ENCODE peak calls at places on chromosomes 6 and 20, in ten cellular contexts. N is fibroblast of the conjunctiva; L is anterior cingulate cortex; T is GM19239; G is GOT3; B is amniotic stem cell; X is stimulated activated naive B cell treated with anti-CD40 and anti-IgM and Interleukin-4, amounts not matched to agents 10 μg/mL and 1 μg/mL and 100 μg/mL, for 72 hours; I is posterior cingulate gyrus; O is NCI-H1092; V is activated T-cell treated with anti-CD3 and anti-CD28 coated beads, Interleukin-2, amount 50 U/mL, for 24 hours. J is an unnamed sample.

GRCh38 chr6:104625536-104625935 is 234.2 kb downstream of the HACE1 start:
- DNase-seq in N (peak; percentile 52), L (no peak), T (no peak), G (no peak), B (peak; percentile 9), X (no peak), I (no peak), O (no peak), V (no peak), J (no peak)

GRCh38 chr6:113184291-113184690 is 672.9 kb upstream of the MARCKS start:
- DNase-seq in N (no peak), L (no peak), T (no peak), G (no peak), B (peak; percentile 81), X (no peak), I (no peak), O (no peak), V (no peak), J (no peak)

GRCh38 chr6:165774903-165775608 is 112.0 kb upstream of the PDE10A start:
- DNase-seq in N (no peak), L (no peak), T (no peak), G (no peak), B (no peak), X (no peak), I (no peak), O (peak; percentile 97), V (no peak), J (no peak)

GRCh38 chr6:53347250-53347920 is 1.4 kb downstream of the ELOVL5 start:
- DNase-seq in N (no peak), L (no peak), T (no peak), G (no peak), B (no peak), X (no peak), I (no peak), O (no peak), V (no peak), J (peak; percentile 34)

GRCh38 chr6:51777631-51778030 is 309.8 kb downstream of the PKHD1 start:
- DNase-seq in N (no peak), L (no peak), T (no peak), G (no peak), B (no peak), X (no peak), I (no peak), O (no peak), V (no peak), J (no peak)

GRCh38 chr6:138570716-138571020 is 71.4 kb upstream of the NHSL1 start:
- DNase-seq in N (no peak), L (no peak), T (no peak), G (no peak), B (no peak), X (no peak), I (no peak), O (no peak), V (no peak), J (no peak)

GRCh38 chr6:38233161-38233791 is 406.5 kb downstream of the BTBD9 start:
- DNase-seq in N (no peak), L (no peak), T (no peak), G (no peak), B (no peak), X (no peak), I (no peak), O (no peak), V (no peak), J (no peak)

GRCh38 chr6:84007871-84008270 is 25.7 kb upstream of the MRAP2 start:
- DNase-seq in N (no peak), L (no peak), T (no peak), G (no peak), B (no peak), X (no peak), I (no peak), O (no peak), V (no peak), J (no peak)

GRCh38 chr6:55853008-55854001 is 22.1 kb downstream of the BMP5 start:
- DNase-seq in N (no peak), L (no peak), T (no peak), G (no peak), B (no peak), X (no peak), I (no peak), O (no peak), V (no peak), J (no peak)

GRCh38 chr20:34195355-34195754 is 45.9 kb upstream of the ASIP start:
- DNase-seq in N (no peak), L (no peak), T (no peak), G (no peak), B (no peak), X (no peak), I (no peak), O (no peak), V (no peak), J (no peak)

GRCh38 chr6:100288311-100288710 is 176.4 kb downstream of the SIM1 start:
- DNase-seq in N (no peak), L (no peak), T (no peak), G (no peak), B (no peak), X (no peak), I (no peak), O (no peak), V (no peak), J (no peak)

GRCh38 chr20:13274311-13274965 is 53.4 kb downstream of the ISM1 start:
- DNase-seq in N (no peak), L (no peak), T (no peak), G (no peak), B (no peak), X (no peak), I (peak; percentile 66), O (peak; percentile 89), V (no peak), J (no peak)

GRCh38 chr20:31565699-31566331 is 39.3 kb upstream of the ID1 start:
- DNase-seq in N (no peak), L (no peak), T (no peak), G (no peak), B (no peak), X (no peak), I (no peak), O (no peak), V (no peak), J (no peak)

GRCh38 chr6:37210313-37210898 is 40.5 kb downstream of the PIM1 start:
- DNase-seq in N (peak; percentile 73), L (no peak), T (peak; percentile 56), G (peak; percentile 4), B (peak; percentile 63), X (peak; percentile 62), I (no peak), O (peak; percentile 76), V (peak; percentile 67), J (peak; percentile 66)

GRCh38 chr6:38599966-38600550 is 39.7 kb downstream of the BTBD9 start:
- DNase-seq in N (no peak), L (no peak), T (no peak), G (no peak), B (no peak), X (no peak), I (no peak), O (no peak), V (no peak), J (no peak)

GRCh38 chr20:22789661-22790060 is 205.3 kb upstream of the FOXA2 start:
- DNase-seq in N (no peak), L (no peak), T (no peak), G (no peak), B (no peak), X (no peak), I (no peak), O (no peak), V (no peak), J (no peak)

GRCh38 chr6:25056130-25056529 is 120.4 kb upstream of the RIPOR2 start:
- DNase-seq in N (no peak), L (no peak), T (peak; percentile 40), G (no peak), B (no peak), X (peak; percentile 68), I (no peak), O (no peak), V (peak; percentile 52), J (peak; percentile 56)

GRCh38 chr6:170294813-170295518 is 4.1 kb upstream of the DLL1 start:
- DNase-seq in N (no peak), L (no peak), T (no peak), G (no peak), B (no peak), X (no peak), I (peak; percentile 79), O (no peak), V (peak; percentile 56), J (no peak)

GRCh38 chr20:32539817-32540675 is 45.1 kb downstream of the NOL4L start:
- DNase-seq in N (no peak), L (no peak), T (no peak), G (no peak), B (no peak), X (no peak), I (peak; percentile 64), O (no peak), V (peak; percentile 80), J (peak; percentile 54)

GRCh38 chr6:149566372-149567193 is at the start of gene GINM1:
- DNase-seq in N (no peak), L (no peak), T (peak; percentile 15), G (peak; percentile 41), B (peak; percentile 1), X (peak; percentile 52), I (peak; percentile 89), O (peak; percentile 45), V (no peak), J (peak; percentile 51)

GRCh38 chr6:26020983-26021349 is 58.4 kb downstream of the TRIM38 start:
- DNase-seq in N (peak; percentile 64), L (no peak), T (no peak), G (peak; percentile 35), B (peak; percentile 39), X (peak; percentile 61), I (no peak), O (peak; percentile 69), V (peak; percentile 72), J (no peak)

GRCh38 chr6:16505711-16506362 is 255.4 kb downstream of the ATXN1 start:
- DNase-seq in N (peak; percentile 65), L (no peak), T (no peak), G (no peak), B (no peak), X (no peak), I (no peak), O (no peak), V (no peak), J (no peak)

J was measured in GM13977.